ENCODE peak calls at places on chromosomes 6 and 20, in six cellular contexts. One of them, this sample, is unnamed.

GRCh38 chr6:5084787-5085637 is at the start of gene PPP1R3G:
- DNase-seq in HepG2: no peak
- DNase-seq in GM12878: no peak
- DNase-seq in H1: no peak
- DNase-seq in GM12891: peak; percentile 52
- DNase-seq in K562: no peak
- DNase-seq in this sample: peak; percentile 40

GRCh38 chr6:96939019-96939805 is 14.7 kb downstream of the KLHL32 start:
- DNase-seq in HepG2: no peak
- DNase-seq in GM12878: no peak
- DNase-seq in H1: no peak
- DNase-seq in GM12891: no peak
- DNase-seq in K562: no peak
- DNase-seq in this sample: no peak

GRCh38 chr20:44264287-44264686 is 17.2 kb downstream of the GDAP1L1 start:
- DNase-seq in HepG2: no peak
- DNase-seq in GM12878: no peak
- DNase-seq in H1: no peak
- DNase-seq in GM12891: no peak
- DNase-seq in K562: no peak
- DNase-seq in this sample: no peak

GRCh38 chr6:16769131-16769985 is 8.1 kb upstream of the ATXN1 start:
- DNase-seq in HepG2: peak; percentile 39
- DNase-seq in GM12878: no peak
- DNase-seq in H1: no peak
- DNase-seq in GM12891: peak; percentile 15
- DNase-seq in K562: peak; percentile 35
- DNase-seq in this sample: no peak

GRCh38 chr6:141252828-141253608 is 879.7 kb upstream of the GJE1 start:
- DNase-seq in HepG2: no peak
- DNase-seq in GM12878: no peak
- DNase-seq in H1: no peak
- DNase-seq in GM12891: no peak
- DNase-seq in K562: no peak
- DNase-seq in this sample: no peak

GRCh38 chr20:32479012-32479411 is 106.1 kb downstream of the NOL4L start:
- DNase-seq in HepG2: no peak
- DNase-seq in GM12878: no peak
- DNase-seq in H1: no peak
- DNase-seq in GM12891: no peak
- DNase-seq in K562: no peak
- DNase-seq in this sample: no peak

GRCh38 chr6:39670519-39670918 is 54.7 kb downstream of the KIF6 start:
- DNase-seq in HepG2: no peak
- DNase-seq in GM12878: no peak
- DNase-seq in H1: no peak
- DNase-seq in GM12891: no peak
- DNase-seq in K562: no peak
- DNase-seq in this sample: no peak

GRCh38 chr6:128238248-128238647 is 282.2 kb downstream of the PTPRK start:
- DNase-seq in HepG2: no peak
- DNase-seq in GM12878: no peak
- DNase-seq in H1: no peak
- DNase-seq in GM12891: no peak
- DNase-seq in K562: no peak
- DNase-seq in this sample: no peak

GRCh38 chr6:122400467-122401089 is 1.1 kb downstream of the HSF2 start:
- DNase-seq in HepG2: no peak
- DNase-seq in GM12878: no peak
- DNase-seq in H1: no peak
- DNase-seq in GM12891: no peak
- DNase-seq in K562: peak; percentile 16
- DNase-seq in this sample: no peak

GRCh38 chr20:39107741-39108140 is 145.6 kb downstream of the DHX35 start:
- DNase-seq in HepG2: peak; percentile 42
- DNase-seq in GM12878: no peak
- DNase-seq in H1: no peak
- DNase-seq in GM12891: no peak
- DNase-seq in K562: no peak
- DNase-seq in this sample: no peak

GRCh38 chr6:89528865-89529264 is 95.9 kb downstream of the ANKRD6 start:
- DNase-seq in HepG2: no peak
- DNase-seq in GM12878: no peak
- DNase-seq in H1: no peak
- DNase-seq in GM12891: no peak
- DNase-seq in K562: no peak
- DNase-seq in this sample: no peak

GRCh38 chr20:24943731-24944130 is 5.3 kb upstream of the CST7 start:
- DNase-seq in HepG2: no peak
- DNase-seq in GM12878: no peak
- DNase-seq in H1: no peak
- DNase-seq in GM12891: no peak
- DNase-seq in K562: no peak
- DNase-seq in this sample: no peak

GRCh38 chr20:61490721-61491120 is 238.7 kb downstream of the CDH4 start:
- DNase-seq in HepG2: no peak
- DNase-seq in GM12878: no peak
- DNase-seq in H1: no peak
- DNase-seq in GM12891: no peak
- DNase-seq in K562: no peak
- DNase-seq in this sample: no peak

GRCh38 chr6:14713561-14713960 is 532.3 kb upstream of the JARID2 start:
- DNase-seq in HepG2: no peak
- DNase-seq in GM12878: no peak
- DNase-seq in H1: no peak
- DNase-seq in GM12891: no peak
- DNase-seq in K562: no peak
- DNase-seq in this sample: no peak

GRCh38 chr6:165562421-165563090 is 100.5 kb downstream of the PDE10A start:
- DNase-seq in HepG2: no peak
- DNase-seq in GM12878: no peak
- DNase-seq in H1: no peak
- DNase-seq in GM12891: no peak
- DNase-seq in K562: no peak
- DNase-seq in this sample: no peak

DNA sequence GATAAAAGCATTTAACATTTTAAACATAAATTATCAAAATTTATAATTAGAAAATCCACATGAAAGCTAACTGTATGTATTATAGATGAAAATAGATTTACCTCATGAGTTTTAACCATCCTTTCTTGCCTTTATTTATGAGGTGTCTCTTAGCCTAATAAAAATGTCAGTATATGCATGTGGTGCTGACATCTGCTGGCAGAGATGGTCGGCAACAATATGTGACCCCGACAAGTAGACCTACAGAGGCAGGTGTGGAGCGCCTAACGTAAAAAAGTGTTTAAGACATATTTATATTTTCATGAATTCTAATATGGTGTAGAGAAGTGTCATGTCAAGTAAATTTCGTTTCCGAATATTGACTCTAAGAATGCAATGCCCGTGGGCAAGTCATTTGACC is 149.0 kb upstream of the FUT9 start:
- DNase-seq in HepG2: peak; percentile 41
- DNase-seq in GM12878: no peak
- DNase-seq in H1: peak; percentile 5
- DNase-seq in GM12891: no peak
- DNase-seq in K562: no peak
- DNase-seq in this sample: no peak
- TF ChIP-seq TAF1 in HepG2: no peak
- TF ChIP-seq TAF1 in GM12878: no peak
- TF ChIP-seq TAF1 in H1: no peak
- TF ChIP-seq TAF1 in GM12891: no peak
- TF ChIP-seq TAF1 in K562: no peak
- TF ChIP-seq TAF1 in this sample: no peak

GRCh38 chr20:16528078-16528477 is 45.2 kb downstream of the KIF16B start:
- DNase-seq in HepG2: peak; percentile 80
- DNase-seq in GM12878: no peak
- DNase-seq in H1: no peak
- DNase-seq in GM12891: no peak
- DNase-seq in K562: no peak
- DNase-seq in this sample: no peak

GRCh38 chr20:16533493-16533892 is 39.8 kb downstream of the KIF16B start:
- DNase-seq in HepG2: no peak
- DNase-seq in GM12878: no peak
- DNase-seq in H1: no peak
- DNase-seq in GM12891: no peak
- DNase-seq in K562: no peak
- DNase-seq in this sample: no peak

GRCh38 chr20:16531485-16531884 is 41.8 kb downstream of the KIF16B start:
- DNase-seq in HepG2: no peak
- DNase-seq in GM12878: no peak
- DNase-seq in H1: no peak
- DNase-seq in GM12891: no peak
- DNase-seq in K562: peak; percentile 11
- DNase-seq in this sample: no peak

GRCh38 chr20:16527438-16527837 is 45.8 kb downstream of the KIF16B start:
- DNase-seq in HepG2: no peak
- DNase-seq in GM12878: no peak
- DNase-seq in H1: no peak
- DNase-seq in GM12891: no peak
- DNase-seq in K562: no peak
- DNase-seq in this sample: no peak

DNA sequence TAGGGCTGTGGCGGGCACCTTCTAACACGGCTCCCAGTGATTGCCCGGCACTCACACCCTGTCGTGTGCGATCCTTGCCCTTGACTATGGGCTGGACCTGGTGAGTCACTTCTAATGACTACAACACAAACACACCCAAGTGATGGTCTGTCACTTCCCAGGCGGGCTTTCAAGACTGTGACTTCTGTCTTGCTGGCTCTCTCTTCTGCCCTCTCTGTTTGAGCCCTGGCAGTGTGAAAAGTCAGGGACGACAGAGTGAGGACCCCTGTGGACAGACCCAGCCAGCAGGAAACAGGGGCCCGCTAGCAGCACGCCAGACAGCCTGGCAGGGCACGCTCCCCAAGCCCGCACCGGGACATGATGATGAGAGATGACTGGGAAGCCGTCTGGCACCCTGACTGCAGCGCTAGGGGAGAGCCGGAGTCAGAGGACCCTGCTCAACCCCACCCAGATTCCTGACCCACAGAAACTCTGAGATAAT is 43.0 kb downstream of the KIF16B start:
- DNase-seq in HepG2: peak; percentile 26
- DNase-seq in GM12878: no peak
- DNase-seq in H1: no peak
- DNase-seq in GM12891: no peak
- DNase-seq in K562: no peak
- DNase-seq in this sample: no peak
- TF ChIP-seq POLR2A in HepG2: no peak
- TF ChIP-seq POLR2A in GM12878: no peak
- TF ChIP-seq POLR2A in H1: no peak
- TF ChIP-seq POLR2A in GM12891: no peak
- TF ChIP-seq POLR2A in K562: no peak
- TF ChIP-seq POLR2A in this sample: no peak

GRCh38 chr6:150547511-150548222 is 52.0 kb upstream of the PLEKHG1 start:
- DNase-seq in HepG2: peak; percentile 24
- DNase-seq in GM12878: no peak
- DNase-seq in H1: no peak
- DNase-seq in GM12891: no peak
- DNase-seq in K562: no peak
- DNase-seq in this sample: no peak
- TF ChIP-seq TAF1 in HepG2: no peak
- TF ChIP-seq TAF1 in GM12878: no peak
- TF ChIP-seq TAF1 in H1: no peak
- TF ChIP-seq TAF1 in GM12891: no peak
- TF ChIP-seq TAF1 in K562: no peak
- TF ChIP-seq TAF1 in this sample: no peak

DNA sequence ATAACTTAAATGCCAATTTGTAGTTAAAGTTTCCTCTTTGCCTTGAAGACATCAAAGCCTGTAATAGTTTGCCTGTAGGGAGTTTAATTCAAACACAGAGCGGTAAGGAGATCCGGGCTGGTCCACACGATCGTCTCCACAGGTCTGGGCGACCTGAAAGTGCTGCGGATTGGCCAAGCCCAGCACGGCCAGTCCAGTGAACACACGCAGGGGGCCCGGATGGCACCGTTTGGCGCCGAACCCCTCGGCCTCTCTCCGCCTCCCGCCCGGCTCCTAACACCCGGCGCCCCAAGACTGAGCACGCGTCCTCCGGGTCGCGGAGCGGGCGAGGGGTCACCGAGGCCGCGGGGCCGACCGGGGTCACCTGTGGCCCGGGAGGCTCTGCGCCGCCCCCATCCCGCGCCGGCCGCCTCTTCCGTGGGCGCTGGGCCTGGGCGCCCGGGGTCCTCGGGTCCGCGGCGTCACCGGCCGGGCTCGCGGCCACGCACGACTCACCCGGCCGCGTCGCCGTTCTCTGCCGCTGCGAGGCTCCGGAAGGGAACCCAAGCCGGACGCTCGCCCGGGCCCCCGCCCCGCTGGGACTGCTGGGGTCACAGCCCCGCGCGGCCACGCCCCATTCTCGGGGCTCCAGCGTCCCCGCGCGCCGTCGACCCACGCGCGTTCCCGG is 481 bp downstream of the SERPINB6 start:
- DNase-seq in HepG2: no peak
- DNase-seq in GM12878: no peak
- DNase-seq in H1: no peak
- DNase-seq in GM12891: no peak
- DNase-seq in K562: peak; percentile 94
- DNase-seq in this sample: peak; percentile 37
- TF ChIP-seq POLR2A in HepG2: no peak
- TF ChIP-seq POLR2A in GM12878: no peak
- TF ChIP-seq POLR2A in H1: no peak
- TF ChIP-seq POLR2A in GM12891: no peak
- TF ChIP-seq POLR2A in K562: no peak
- TF ChIP-seq POLR2A in this sample: no peak

GRCh38 chr6:168034537-168034936 is 37.1 kb downstream of the KIF25 start:
- DNase-seq in HepG2: no peak
- DNase-seq in GM12878: no peak
- DNase-seq in H1: no peak
- DNase-seq in GM12891: no peak
- DNase-seq in K562: no peak
- DNase-seq in this sample: no peak
- TF ChIP-seq TAF1 in HepG2: no peak
- TF ChIP-seq TAF1 in GM12878: no peak
- TF ChIP-seq TAF1 in H1: no peak
- TF ChIP-seq TAF1 in GM12891: no peak
- TF ChIP-seq TAF1 in K562: no peak
- TF ChIP-seq TAF1 in this sample: no peak

GRCh38 chr6:156197513-156197912 is 579.7 kb upstream of the ARID1B start:
- DNase-seq in HepG2: no peak
- DNase-seq in GM12878: no peak
- DNase-seq in H1: no peak
- DNase-seq in GM12891: no peak
- DNase-seq in K562: no peak
- DNase-seq in this sample: no peak
- TF ChIP-seq POLR2A in HepG2: no peak
- TF ChIP-seq POLR2A in GM12878: no peak
- TF ChIP-seq POLR2A in H1: no peak
- TF ChIP-seq POLR2A in GM12891: no peak
- TF ChIP-seq POLR2A in K562: no peak
- TF ChIP-seq POLR2A in this sample: no peak

DNA sequence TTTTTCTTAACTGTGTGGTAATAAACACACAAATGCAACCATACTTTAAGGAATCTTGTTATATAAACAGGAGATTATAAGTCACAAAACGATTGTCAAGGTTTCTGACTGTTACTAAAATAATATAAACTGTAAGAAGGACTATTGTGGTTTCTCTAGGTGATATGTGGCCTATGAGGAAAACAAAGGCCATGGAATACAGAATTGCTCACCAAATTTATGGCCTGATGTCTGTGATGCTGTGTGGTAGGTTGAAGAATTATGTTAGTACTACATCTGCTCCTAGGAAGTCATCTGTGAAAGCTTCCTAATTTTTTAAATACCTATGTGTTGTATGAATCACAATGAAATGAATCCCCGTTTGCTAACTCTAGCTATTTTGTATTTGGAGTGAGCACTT is 875.4 kb upstream of the MAP3K7 start:
- DNase-seq in HepG2: no peak
- DNase-seq in GM12878: no peak
- DNase-seq in H1: no peak
- DNase-seq in GM12891: no peak
- DNase-seq in K562: no peak
- DNase-seq in this sample: no peak
- TF ChIP-seq TAF1 in HepG2: no peak
- TF ChIP-seq TAF1 in GM12878: no peak
- TF ChIP-seq TAF1 in H1: no peak
- TF ChIP-seq TAF1 in GM12891: no peak
- TF ChIP-seq TAF1 in K562: no peak
- TF ChIP-seq TAF1 in this sample: no peak